ENCODE peak calls at places on chromosomes 7 and 10, in five cellular contexts. L is mucosa of descending colon; N is CD4-positive, alpha-beta memory T cell; A is kidney epithelial cell; U is mammary epithelial cell. K is an unnamed sample.

GRCh38 chr7:41544241-41544640 is 158.6 kb downstream of the INHBA start:
- DNase-seq in L (no peak), U (no peak), A (no peak), N (no peak), K (no peak)

GRCh38 chr10:75197066-75197465 is 13.5 kb upstream of the VDAC2 start:
- DNase-seq in U (no peak), L (no peak), A (no peak), N (no peak), K (no peak)

GRCh38 chr7:157432541-157432956 is 95.7 kb downstream of the DNAJB6 start:
- DNase-seq in U (peak), L (peak), N (no peak), A (peak), K (no peak)

GRCh38 chr10:108612485-108612884 is 1310.8 kb downstream of the XPNPEP1 start:
- DNase-seq in U (no peak), N (no peak), L (no peak), A (no peak), K (no peak)

GRCh38 chr7:64314493-64315020 is 796 bp downstream of the ZNF736 start:
- DNase-seq in A (no peak), U (peak), N (no peak), L (no peak), K (no peak)

GRCh38 chr10:132387723-132388210 is 9.2 kb upstream of the PWWP2B start:
- DNase-seq in N (peak), L (peak), A (no peak), U (no peak), K (no peak)

GRCh38 chr10:22837351-22837750 is 90.5 kb upstream of the ARMC3 start:
- DNase-seq in U (no peak), A (no peak), L (no peak), N (no peak), K (no peak)

GRCh38 chr7:39560398-39560797 is 5.8 kb upstream of the YAE1 start:
- DNase-seq in A (no peak), N (no peak), L (no peak), U (no peak), K (no peak)

GRCh38 chr7:135801045-135801693 is 52.6 kb upstream of the FAM180A start:
- DNase-seq in U (peak), L (no peak), N (peak), A (no peak), K (no peak)

GRCh38 chr7:98771519-98772241 is 98.1 kb downstream of the TMEM130 start:
- DNase-seq in A (peak), L (no peak), N (no peak), U (no peak), K (no peak)

GRCh38 chr10:4766449-4766848 is 59.6 kb upstream of the AKR1E2 start:
- DNase-seq in L (no peak), N (no peak), U (peak), A (no peak), K (no peak)

GRCh38 chr7:96276019-96276418 is 45.9 kb downstream of the SLC25A13 start:
- DNase-seq in L (no peak), U (no peak), A (no peak), N (no peak), K (no peak)

GRCh38 chr7:96277921-96278320 is 44.0 kb downstream of the SLC25A13 start:
- DNase-seq in A (no peak), N (no peak), U (no peak), L (no peak), K (no peak)

GRCh38 chr7:96269246-96269994 is 52.5 kb downstream of the SLC25A13 start:
- DNase-seq in U (no peak), L (no peak), A (no peak), N (no peak), K (no peak)

GRCh38 chr7:96273716-96274115 is 48.2 kb downstream of the SLC25A13 start:
- DNase-seq in L (no peak), N (no peak), U (no peak), A (no peak), K (no peak)
- H3K4me3 ChIP-seq in L (no peak), N (no peak), U (no peak), A (no peak), K (no peak)

GRCh38 chr10:86670290-86670811 is 2.0 kb downstream of the LDB3 start:
- DNase-seq in N (peak), L (no peak), A (no peak), U (no peak), K (no peak)

GRCh38 chr10:86667421-86668181 is 710 bp upstream of the LDB3 start:
- DNase-seq in U (no peak), L (no peak), N (peak), A (no peak), K (no peak)

GRCh38 chr10:86666538-86666937 is 1.8 kb upstream of the LDB3 start:
- DNase-seq in L (no peak), U (no peak), A (no peak), N (peak), K (no peak)

GRCh38 chr10:86670876-86671275 is 2.6 kb downstream of the LDB3 start:
- DNase-seq in U (no peak), A (no peak), L (no peak), N (peak), K (no peak)

GRCh38 chr10:86668297-86669165 is at the start of gene LDB3:
- DNase-seq in A (no peak), L (no peak), U (no peak), N (peak), K (no peak)
- H3K4me3 ChIP-seq in A (no peak), L (no peak), U (no peak), N (no peak), K (no peak)

DNA sequence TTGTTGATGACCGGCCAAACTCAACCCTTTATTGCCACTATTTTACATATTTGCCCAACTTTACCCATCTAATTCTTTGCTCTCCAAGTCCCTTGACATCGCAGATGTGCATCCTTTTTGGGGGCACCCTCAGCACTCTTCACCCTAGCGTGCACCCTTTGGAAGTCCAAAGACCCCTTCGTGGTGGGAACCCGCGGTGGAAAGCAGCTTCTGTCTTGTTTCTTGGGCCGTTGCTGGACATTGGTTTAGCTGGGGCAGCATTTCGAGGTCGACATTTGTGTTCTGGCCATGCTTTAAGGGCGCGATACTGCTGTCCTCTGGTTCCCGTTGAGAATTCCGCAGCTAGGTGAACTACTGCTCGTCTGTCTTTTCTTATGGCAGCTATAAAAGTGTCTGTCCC is 326 bp upstream of the PAPOLB start:
- DNase-seq in U (no peak), A (no peak), L (no peak), N (no peak), K (no peak)
- H3K4me3 ChIP-seq in U (no peak), A (peak), L (no peak), N (no peak), K (peak)

DNA sequence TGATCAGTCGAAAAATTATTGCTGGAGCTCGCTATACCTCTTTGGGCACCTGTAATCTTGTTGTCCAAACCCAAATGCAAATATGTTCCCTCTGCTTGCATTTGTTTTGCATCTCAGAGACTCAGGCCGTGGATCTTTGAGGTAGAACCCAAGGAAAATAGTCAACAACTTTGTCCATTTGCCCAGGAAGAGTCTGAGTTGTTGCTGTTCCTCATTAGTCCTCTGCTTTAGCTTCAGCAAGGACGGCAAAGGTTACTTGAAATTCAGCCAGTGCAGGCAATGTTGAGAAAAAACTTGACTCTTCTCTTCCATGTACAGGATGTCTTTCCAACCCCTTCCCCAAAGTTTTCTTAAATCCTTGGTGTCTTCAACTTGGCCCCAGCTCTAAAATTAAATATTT is 45.8 kb downstream of the PDK4 start:
- DNase-seq in U (no peak), A (no peak), L (no peak), N (no peak), K (no peak)
- H3K4me3 ChIP-seq in U (no peak), A (no peak), L (no peak), N (no peak), K (no peak)

GRCh38 chr10:78215645-78216044 is 182.0 kb downstream of the RPS24 start:
- DNase-seq in L (peak), U (no peak), N (no peak), A (no peak), K (no peak)
- H3K4me3 ChIP-seq in L (no peak), U (no peak), N (no peak), A (no peak), K (no peak)

GRCh38 chr10:122299423-122300075 is 28.5 kb downstream of the BTBD16 start:
- DNase-seq in N (no peak), U (no peak), A (no peak), L (no peak), K (no peak)

GRCh38 chr10:122298206-122298597 is 27.1 kb downstream of the BTBD16 start:
- DNase-seq in N (no peak), A (no peak), U (no peak), L (no peak), K (no peak)

GRCh38 chr10:122296363-122297120 is 25.4 kb downstream of the BTBD16 start:
- DNase-seq in A (peak), U (no peak), L (no peak), N (no peak), K (no peak)

GRCh38 chr10:122297583-122297982 is 26.5 kb downstream of the BTBD16 start:
- DNase-seq in L (no peak), U (no peak), N (no peak), A (no peak), K (no peak)

GRCh38 chr10:122298598-122299301 is 27.7 kb downstream of the BTBD16 start:
- DNase-seq in N (peak), U (peak), A (peak), L (no peak), K (no peak)
- H3K4me3 ChIP-seq in N (no peak), U (no peak), A (no peak), L (no peak), K (peak)

DNA sequence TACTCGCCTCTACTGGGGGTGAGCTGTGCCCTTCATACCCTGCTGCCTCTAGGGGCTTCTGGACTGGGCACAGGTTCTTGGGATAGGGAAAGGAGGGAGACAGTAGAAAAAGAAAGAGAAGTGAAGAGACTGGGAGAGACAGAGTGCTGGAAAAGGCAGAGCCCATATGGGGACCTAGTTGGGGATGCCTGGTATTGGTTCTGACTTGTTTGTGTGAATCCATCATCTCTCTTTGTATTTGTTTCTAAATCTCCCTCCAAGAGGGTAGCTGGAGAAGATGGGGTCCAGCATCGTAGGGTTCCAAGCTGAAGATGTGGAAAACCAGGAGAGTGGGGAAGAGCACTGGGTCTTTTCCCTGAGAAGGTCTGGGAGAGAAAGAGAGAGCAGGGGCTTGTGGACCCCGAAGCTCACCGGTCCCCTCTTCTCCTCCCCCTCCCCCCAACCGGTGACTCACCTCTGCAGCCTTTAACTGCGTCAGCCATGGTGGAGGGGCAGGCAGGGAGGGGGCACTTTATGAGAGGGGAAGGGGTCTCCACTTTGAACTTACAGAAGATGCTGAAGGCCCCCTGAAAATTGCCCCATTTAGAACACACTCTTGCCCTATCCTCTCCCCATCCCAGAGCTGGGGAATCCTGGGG is 3.2 kb upstream of the VGF start:
- DNase-seq in L (no peak), N (no peak), A (no peak), U (no peak), K (no peak)
- H3K4me3 ChIP-seq in L (no peak), N (no peak), A (no peak), U (no peak), K (no peak)

GRCh38 chr10:69409968-69410367 is 6.8 kb downstream of the TACR2 start:
- DNase-seq in L (no peak), N (no peak), A (no peak), U (no peak), K (no peak)
- H3K4me3 ChIP-seq in L (no peak), N (no peak), A (no peak), U (no peak), K (no peak)